ENCODE peak calls at places on chromosomes 2 and 18, in seven cellular contexts. Q is neural crest cell, U is cardiac muscle cell, W is SK-N-SH, X is psoas muscle, A is colonic mucosa, N is spleen. R is an unnamed sample.
A peak's percentile ranks its signal among the peaks of the same experiment; 100 is the strongest.

GRCh38 chr2:220227272-220227920 is 600.0 kb downstream of the SLC4A3 start:
- DNase-seq in Q (no peak), U (no peak), W (no peak), X (no peak), A (no peak), N (no peak), R (no peak)

GRCh38 chr2:28036307-28036706 is 145.8 kb downstream of the BABAM2 start:
- DNase-seq in Q (no peak), U (no peak), W (no peak), X (no peak), A (no peak), N (no peak), R (no peak)

GRCh38 chr2:12441750-12442626 is 274.7 kb upstream of the TRIB2 start:
- DNase-seq in Q (no peak), U (no peak), W (no peak), X (no peak), A (no peak), N (no peak), R (no peak)

GRCh38 chr2:216490061-216490460 is 8.6 kb upstream of the RPL37A start:
- DNase-seq in Q (no peak), U (no peak), W (no peak), X (no peak), A (no peak), N (no peak), R (no peak)

GRCh38 chr18:877238-877637 is 27.4 kb upstream of the ADCYAP1 start:
- DNase-seq in Q (no peak), U (no peak), W (no peak), X (no peak), A (no peak), N (no peak), R (no peak)

GRCh38 chr18:61581578-61582204 is 248.5 kb downstream of the CDH20 start:
- DNase-seq in Q (peak; percentile 86), U (peak; percentile 82), W (peak; percentile 88), X (peak; percentile 60), A (peak; percentile 82), N (peak; percentile 88), R (peak; percentile 91)

GRCh38 chr2:120777787-120778186 is 42.1 kb downstream of the GLI2 start:
- DNase-seq in Q (no peak), U (no peak), W (no peak), X (no peak), A (no peak), N (no peak), R (no peak)

GRCh38 chr2:23385351-23385747 is 370 bp downstream of the KLHL29 start:
- DNase-seq in Q (peak; percentile 33), U (no peak), W (no peak), X (peak; percentile 37), A (no peak), N (peak; percentile 82), R (no peak)

GRCh38 chr18:27226556-27227075 is 41.5 kb upstream of the CHST9 start:
- DNase-seq in Q (no peak), U (no peak), W (no peak), X (no peak), A (no peak), N (no peak), R (no peak)

GRCh38 chr2:23312996-23313606 is 71.9 kb upstream of the KLHL29 start:
- DNase-seq in Q (peak; percentile 73), U (peak; percentile 46), W (peak; percentile 66), X (no peak), A (no peak), N (no peak), R (peak; percentile 80)

GRCh38 chr2:105796131-105796638 is 51.5 kb downstream of the NCK2 start:
- DNase-seq in Q (no peak), U (no peak), W (peak; percentile 52), X (no peak), A (no peak), N (no peak), R (no peak)

GRCh38 chr18:62289047-62289446 is 36.1 kb upstream of the TNFRSF11A start:
- DNase-seq in Q (no peak), U (no peak), W (no peak), X (no peak), A (no peak), N (no peak), R (no peak)

GRCh38 chr2:240954436-240955305 is 43.7 kb upstream of the SNED1 start:
- DNase-seq in Q (no peak), U (no peak), W (peak; percentile 68), X (no peak), A (peak; percentile 10), N (peak; percentile 67), R (no peak)

GRCh38 chr2:72214429-72215143 is 66.9 kb upstream of the CYP26B1 start:
- DNase-seq in Q (no peak), U (no peak), W (no peak), X (no peak), A (no peak), N (no peak), R (no peak)

GRCh38 chr2:72222829-72223564 is 75.3 kb upstream of the CYP26B1 start:
- DNase-seq in Q (no peak), U (no peak), W (peak; percentile 10), X (no peak), A (no peak), N (no peak), R (no peak)

DNA sequence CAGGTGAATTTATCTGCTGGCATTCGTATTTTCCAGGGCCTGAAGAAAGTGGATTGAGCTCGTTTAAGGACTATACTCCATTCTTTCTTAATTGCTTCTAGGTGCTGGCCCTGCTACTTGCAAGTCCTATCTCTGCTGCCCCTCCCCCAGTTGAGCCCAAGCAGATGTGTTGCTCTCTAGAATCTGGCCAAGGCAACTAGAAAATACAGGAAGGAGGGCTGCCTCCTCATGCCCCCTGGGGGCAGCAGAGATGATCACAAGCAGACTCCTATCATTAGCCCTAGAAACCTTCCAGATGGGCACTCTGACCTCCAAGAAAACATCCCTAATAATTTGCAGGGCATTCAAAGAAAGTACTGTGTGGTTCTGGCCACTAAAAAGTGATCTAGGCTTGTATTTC is 72.5 kb upstream of the CYP26B1 start:
- DNase-seq in Q (peak; percentile 12), U (peak; percentile 42), W (peak; percentile 24), X (no peak), A (no peak), N (no peak), R (peak; percentile 32)
- TF ChIP-seq CTCF in Q (peak; percentile 50), U (peak; percentile 22), W (peak; percentile 40), X (no peak), A (no peak), N (no peak), R (peak; percentile 40)

DNA sequence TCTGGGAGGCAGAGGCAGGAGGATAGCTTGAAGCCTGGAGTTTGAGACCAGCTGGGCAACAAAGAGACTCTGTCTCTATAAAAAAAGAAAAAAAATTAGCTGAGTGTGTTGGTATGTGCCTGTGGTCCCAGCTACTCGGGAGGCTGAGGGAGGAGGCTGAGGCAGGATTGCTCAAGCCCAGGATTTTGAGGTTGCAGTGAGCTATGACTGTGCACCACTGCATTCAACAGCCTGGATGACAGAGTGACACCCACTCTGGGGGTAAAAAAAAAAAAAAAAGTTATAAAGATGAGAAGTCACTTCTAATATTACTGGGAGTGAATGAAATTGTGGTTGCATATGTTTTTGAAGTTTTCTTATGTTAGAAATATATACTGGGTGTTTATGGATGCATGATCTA is 71.6 kb downstream of the C2orf74 start:
- DNase-seq in Q (no peak), U (no peak), W (no peak), X (no peak), A (no peak), N (no peak), R (no peak)
- TF ChIP-seq CTCF in Q (no peak), U (no peak), W (no peak), X (no peak), A (no peak), N (no peak), R (no peak)

GRCh38 chr2:98730851-98731708 is at the start of gene MGAT4A:
- DNase-seq in Q (peak; percentile 47), U (peak; percentile 88), W (peak; percentile 94), X (peak; percentile 85), A (peak; percentile 83), N (peak; percentile 95), R (peak; percentile 79)
- TF ChIP-seq CTCF in Q (peak; percentile 25), U (no peak), W (no peak), X (peak; percentile 8), A (no peak), N (no peak), R (no peak)

GRCh38 chr2:224837558-224837957 is 121.4 kb upstream of the CCDC195 start:
- DNase-seq in Q (no peak), U (no peak), W (no peak), X (no peak), A (no peak), N (no peak), R (no peak)
- TF ChIP-seq CTCF in Q (no peak), U (no peak), W (no peak), X (no peak), A (no peak), N (no peak), R (no peak)

GRCh38 chr2:84735383-84735782 is 145.5 kb downstream of the TRABD2A start:
- DNase-seq in Q (no peak), U (no peak), W (no peak), X (no peak), A (no peak), N (no peak), R (no peak)

GRCh38 chr2:84741182-84741822 is 139.6 kb downstream of the TRABD2A start:
- DNase-seq in Q (no peak), U (peak; percentile 8), W (peak; percentile 9), X (no peak), A (no peak), N (peak; percentile 79), R (no peak)
- TF ChIP-seq CTCF in Q (peak; percentile 27), U (peak; percentile 37), W (peak; percentile 24), X (no peak), A (no peak), N (peak; percentile 32), R (no peak)

DNA sequence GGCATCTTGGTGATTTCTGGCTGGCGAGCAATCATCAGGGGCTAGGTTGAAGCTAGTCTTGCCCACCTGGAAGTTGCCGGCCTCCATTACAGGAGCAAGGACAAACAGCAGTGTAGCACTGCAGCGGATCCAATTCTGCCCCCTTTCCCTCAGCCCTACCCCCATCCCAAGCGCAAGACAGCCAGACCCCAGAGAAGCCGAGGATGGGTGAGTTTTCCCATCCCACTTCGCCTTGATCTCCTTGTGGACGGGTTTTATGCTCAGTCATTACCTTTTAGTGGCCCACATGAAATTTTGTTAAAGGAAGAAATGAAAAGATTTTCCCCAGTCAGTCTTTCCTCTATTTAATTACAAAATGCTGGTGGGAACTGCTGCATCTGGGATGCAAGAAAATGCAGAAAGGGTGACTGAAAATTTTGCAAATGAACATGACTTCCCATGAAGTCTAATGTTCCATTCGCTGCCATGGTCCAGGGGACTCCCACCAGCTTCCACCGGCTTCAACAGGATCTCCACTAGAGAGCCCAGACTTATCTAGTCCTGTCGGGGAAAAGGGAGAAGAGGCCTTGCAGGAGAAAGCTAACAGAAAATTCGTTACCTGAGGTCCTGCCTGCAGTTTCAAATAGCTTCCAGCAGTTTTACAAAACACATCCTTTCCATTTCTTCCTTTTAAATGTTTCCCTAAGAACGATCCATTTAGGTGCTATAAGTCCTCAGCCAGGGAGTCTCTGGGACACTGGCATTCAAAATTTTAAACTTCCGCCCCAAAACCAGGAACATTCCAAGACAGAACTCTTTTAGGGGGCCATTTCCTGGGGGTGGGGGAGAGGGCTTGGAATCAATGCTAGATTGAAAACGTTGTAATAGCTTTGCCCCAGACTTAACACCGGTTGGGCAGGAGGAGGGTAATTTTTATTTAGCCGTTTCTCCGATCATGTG is 1.9 kb upstream of the HOXD9 start:
- DNase-seq in Q (no peak), U (no peak), W (no peak), X (no peak), A (no peak), N (no peak), R (no peak)
- TF ChIP-seq CTCF in Q (peak; percentile 18), U (no peak), W (no peak), X (no peak), A (no peak), N (no peak), R (no peak)

R was measured in nephron progenitor cell.